ENCODE peak calls at places on chromosomes 16 and 17, in nine cellular contexts. One of them, this sample, is unnamed.

GRCh38 chr16:49640606-49641005 is 215.3 kb downstream of the ZNF423 start:
- DNase-seq in AG04450: no peak
- DNase-seq in GM10248: no peak
- DNase-seq in substantia nigra: no peak
- DNase-seq in T-helper 9 cell: no peak
- DNase-seq in astrocyte of the cerebellum: no peak
- DNase-seq in putamen: no peak
- DNase-seq in CD4-positive, CD25-positive, alpha-beta regulatory T cell: no peak
- DNase-seq in iris pigment epithelial cell: peak; percentile 28
- DNase-seq in this sample: no peak

GRCh38 chr17:55760643-55761355 is 9.9 kb downstream of the PCTP start:
- DNase-seq in AG04450: no peak
- DNase-seq in GM10248: no peak
- DNase-seq in substantia nigra: no peak
- DNase-seq in T-helper 9 cell: no peak
- DNase-seq in astrocyte of the cerebellum: no peak
- DNase-seq in putamen: no peak
- DNase-seq in CD4-positive, CD25-positive, alpha-beta regulatory T cell: no peak
- DNase-seq in iris pigment epithelial cell: no peak
- DNase-seq in this sample: no peak

GRCh38 chr16:2081201-2081600 is 33.4 kb downstream of the TSC2 start:
- DNase-seq in AG04450: no peak
- DNase-seq in GM10248: no peak
- DNase-seq in substantia nigra: no peak
- DNase-seq in T-helper 9 cell: no peak
- DNase-seq in astrocyte of the cerebellum: no peak
- DNase-seq in putamen: no peak
- DNase-seq in CD4-positive, CD25-positive, alpha-beta regulatory T cell: no peak
- DNase-seq in iris pigment epithelial cell: no peak
- DNase-seq in this sample: no peak

GRCh38 chr17:41769985-41770384 is 16.5 kb downstream of the JUP start:
- DNase-seq in AG04450: no peak
- DNase-seq in GM10248: no peak
- DNase-seq in substantia nigra: no peak
- DNase-seq in T-helper 9 cell: no peak
- DNase-seq in astrocyte of the cerebellum: no peak
- DNase-seq in putamen: no peak
- DNase-seq in CD4-positive, CD25-positive, alpha-beta regulatory T cell: no peak
- DNase-seq in iris pigment epithelial cell: no peak
- DNase-seq in this sample: no peak

GRCh38 chr17:4903051-4903818 is at the start of gene CHRNE:
- DNase-seq in AG04450: peak; percentile 56
- DNase-seq in GM10248: peak; percentile 61
- DNase-seq in substantia nigra: peak; percentile 64
- DNase-seq in T-helper 9 cell: peak; percentile 68
- DNase-seq in astrocyte of the cerebellum: peak; percentile 71
- DNase-seq in putamen: peak; percentile 63
- DNase-seq in CD4-positive, CD25-positive, alpha-beta regulatory T cell: peak; percentile 88
- DNase-seq in iris pigment epithelial cell: peak; percentile 78
- DNase-seq in this sample: peak; percentile 67

GRCh38 chr16:79628501-79628975 is 28.0 kb upstream of the MAF start:
- DNase-seq in AG04450: peak; percentile 24
- DNase-seq in GM10248: peak; percentile 15
- DNase-seq in substantia nigra: no peak
- DNase-seq in T-helper 9 cell: no peak
- DNase-seq in astrocyte of the cerebellum: peak; percentile 93
- DNase-seq in putamen: no peak
- DNase-seq in CD4-positive, CD25-positive, alpha-beta regulatory T cell: peak; percentile 86
- DNase-seq in iris pigment epithelial cell: peak; percentile 67
- DNase-seq in this sample: peak; percentile 92

GRCh38 chr16:68235882-68236803 is at the start of gene ESRP2:
- DNase-seq in AG04450: no peak
- DNase-seq in GM10248: peak; percentile 67
- DNase-seq in substantia nigra: no peak
- DNase-seq in T-helper 9 cell: peak; percentile 42
- DNase-seq in astrocyte of the cerebellum: no peak
- DNase-seq in putamen: no peak
- DNase-seq in CD4-positive, CD25-positive, alpha-beta regulatory T cell: peak; percentile 46
- DNase-seq in iris pigment epithelial cell: no peak
- DNase-seq in this sample: no peak

GRCh38 chr16:69187891-69188451 is 1.0 kb downstream of the SNTB2 start:
- DNase-seq in AG04450: no peak
- DNase-seq in GM10248: no peak
- DNase-seq in substantia nigra: no peak
- DNase-seq in T-helper 9 cell: peak; percentile 25
- DNase-seq in astrocyte of the cerebellum: no peak
- DNase-seq in putamen: peak; percentile 46
- DNase-seq in CD4-positive, CD25-positive, alpha-beta regulatory T cell: peak; percentile 78
- DNase-seq in iris pigment epithelial cell: peak; percentile 39
- DNase-seq in this sample: peak; percentile 60

GRCh38 chr17:77282524-77283515 is 142.1 kb downstream of the SEC14L1 start:
- DNase-seq in AG04450: no peak
- DNase-seq in GM10248: peak; percentile 51
- DNase-seq in substantia nigra: no peak
- DNase-seq in T-helper 9 cell: no peak
- DNase-seq in astrocyte of the cerebellum: no peak
- DNase-seq in putamen: no peak
- DNase-seq in CD4-positive, CD25-positive, alpha-beta regulatory T cell: no peak
- DNase-seq in iris pigment epithelial cell: peak; percentile 36
- DNase-seq in this sample: no peak

GRCh38 chr17:80874866-80875445 is 116.7 kb upstream of the CHMP6 start:
- DNase-seq in AG04450: no peak
- DNase-seq in GM10248: no peak
- DNase-seq in substantia nigra: no peak
- DNase-seq in T-helper 9 cell: no peak
- DNase-seq in astrocyte of the cerebellum: no peak
- DNase-seq in putamen: no peak
- DNase-seq in CD4-positive, CD25-positive, alpha-beta regulatory T cell: no peak
- DNase-seq in iris pigment epithelial cell: no peak
- DNase-seq in this sample: no peak

GRCh38 chr17:49193513-49194296 is 16.7 kb downstream of the GNGT2 start:
- DNase-seq in AG04450: no peak
- DNase-seq in GM10248: peak; percentile 59
- DNase-seq in substantia nigra: peak; percentile 50
- DNase-seq in T-helper 9 cell: no peak
- DNase-seq in astrocyte of the cerebellum: peak; percentile 24
- DNase-seq in putamen: peak; percentile 88
- DNase-seq in CD4-positive, CD25-positive, alpha-beta regulatory T cell: peak; percentile 39
- DNase-seq in iris pigment epithelial cell: peak; percentile 78
- DNase-seq in this sample: peak; percentile 7

GRCh38 chr17:16363749-16364536 is 10.7 kb upstream of the CENPV start:
- DNase-seq in AG04450: no peak
- DNase-seq in GM10248: peak; percentile 77
- DNase-seq in substantia nigra: peak; percentile 68
- DNase-seq in T-helper 9 cell: peak; percentile 63
- DNase-seq in astrocyte of the cerebellum: peak; percentile 60
- DNase-seq in putamen: peak; percentile 71
- DNase-seq in CD4-positive, CD25-positive, alpha-beta regulatory T cell: peak; percentile 82
- DNase-seq in iris pigment epithelial cell: peak; percentile 70
- DNase-seq in this sample: peak; percentile 69

GRCh38 chr17:50608700-50609375 is 25.8 kb upstream of the ABCC3 start:
- DNase-seq in AG04450: no peak
- DNase-seq in GM10248: no peak
- DNase-seq in substantia nigra: no peak
- DNase-seq in T-helper 9 cell: no peak
- DNase-seq in astrocyte of the cerebellum: no peak
- DNase-seq in putamen: peak; percentile 52
- DNase-seq in CD4-positive, CD25-positive, alpha-beta regulatory T cell: no peak
- DNase-seq in iris pigment epithelial cell: no peak
- DNase-seq in this sample: no peak

GRCh38 chr16:83366228-83366627 is 441.6 kb upstream of the HSBP1 start:
- DNase-seq in AG04450: no peak
- DNase-seq in GM10248: no peak
- DNase-seq in substantia nigra: no peak
- DNase-seq in T-helper 9 cell: no peak
- DNase-seq in astrocyte of the cerebellum: no peak
- DNase-seq in putamen: peak; percentile 77
- DNase-seq in CD4-positive, CD25-positive, alpha-beta regulatory T cell: no peak
- DNase-seq in iris pigment epithelial cell: no peak
- DNase-seq in this sample: no peak

GRCh38 chr17:20159406-20160075 is 150.4 kb downstream of the SPECC1 start:
- DNase-seq in AG04450: no peak
- DNase-seq in GM10248: no peak
- DNase-seq in substantia nigra: no peak
- DNase-seq in T-helper 9 cell: no peak
- DNase-seq in astrocyte of the cerebellum: no peak
- DNase-seq in putamen: no peak
- DNase-seq in CD4-positive, CD25-positive, alpha-beta regulatory T cell: no peak
- DNase-seq in iris pigment epithelial cell: peak; percentile 3
- DNase-seq in this sample: no peak

GRCh38 chr17:45753645-45754225 is 30.4 kb upstream of the CRHR1 start:
- DNase-seq in AG04450: no peak
- DNase-seq in GM10248: no peak
- DNase-seq in substantia nigra: no peak
- DNase-seq in T-helper 9 cell: no peak
- DNase-seq in astrocyte of the cerebellum: no peak
- DNase-seq in putamen: no peak
- DNase-seq in CD4-positive, CD25-positive, alpha-beta regulatory T cell: no peak
- DNase-seq in iris pigment epithelial cell: no peak
- DNase-seq in this sample: no peak

GRCh38 chr16:81711609-81712329 is 67.3 kb upstream of the PLCG2 start:
- DNase-seq in AG04450: peak; percentile 66
- DNase-seq in GM10248: no peak
- DNase-seq in substantia nigra: no peak
- DNase-seq in T-helper 9 cell: no peak
- DNase-seq in astrocyte of the cerebellum: peak; percentile 93
- DNase-seq in putamen: no peak
- DNase-seq in CD4-positive, CD25-positive, alpha-beta regulatory T cell: no peak
- DNase-seq in iris pigment epithelial cell: peak; percentile 94
- DNase-seq in this sample: no peak

GRCh38 chr16:79066621-79067020 is 533.9 kb downstream of the MAF start:
- DNase-seq in AG04450: no peak
- DNase-seq in GM10248: no peak
- DNase-seq in substantia nigra: no peak
- DNase-seq in T-helper 9 cell: no peak
- DNase-seq in astrocyte of the cerebellum: no peak
- DNase-seq in putamen: no peak
- DNase-seq in CD4-positive, CD25-positive, alpha-beta regulatory T cell: no peak
- DNase-seq in iris pigment epithelial cell: no peak
- DNase-seq in this sample: no peak

GRCh38 chr17:57004944-57005579 is 27.1 kb downstream of the SCPEP1 start:
- DNase-seq in AG04450: no peak
- DNase-seq in GM10248: peak; percentile 64
- DNase-seq in substantia nigra: no peak
- DNase-seq in T-helper 9 cell: no peak
- DNase-seq in astrocyte of the cerebellum: no peak
- DNase-seq in putamen: no peak
- DNase-seq in CD4-positive, CD25-positive, alpha-beta regulatory T cell: no peak
- DNase-seq in iris pigment epithelial cell: no peak
- DNase-seq in this sample: peak; percentile 70

GRCh38 chr17:74599531-74599939 is 7.5 kb upstream of the CD300LD start:
- DNase-seq in AG04450: no peak
- DNase-seq in GM10248: no peak
- DNase-seq in substantia nigra: no peak
- DNase-seq in T-helper 9 cell: no peak
- DNase-seq in astrocyte of the cerebellum: no peak
- DNase-seq in putamen: peak; percentile 12
- DNase-seq in CD4-positive, CD25-positive, alpha-beta regulatory T cell: no peak
- DNase-seq in iris pigment epithelial cell: no peak
- DNase-seq in this sample: no peak

GRCh38 chr17:19354123-19354522 is 8.4 kb downstream of the B9D1 start:
- DNase-seq in AG04450: peak; percentile 78
- DNase-seq in GM10248: no peak
- DNase-seq in substantia nigra: no peak
- DNase-seq in T-helper 9 cell: no peak
- DNase-seq in astrocyte of the cerebellum: peak; percentile 79
- DNase-seq in putamen: no peak
- DNase-seq in CD4-positive, CD25-positive, alpha-beta regulatory T cell: no peak
- DNase-seq in iris pigment epithelial cell: peak; percentile 91
- DNase-seq in this sample: no peak

GRCh38 chr17:77107506-77108433 is 33.0 kb upstream of the SEC14L1 start:
- DNase-seq in AG04450: no peak
- DNase-seq in GM10248: peak; percentile 64
- DNase-seq in substantia nigra: no peak
- DNase-seq in T-helper 9 cell: no peak
- DNase-seq in astrocyte of the cerebellum: no peak
- DNase-seq in putamen: no peak
- DNase-seq in CD4-positive, CD25-positive, alpha-beta regulatory T cell: peak; percentile 59
- DNase-seq in iris pigment epithelial cell: peak; percentile 51
- DNase-seq in this sample: peak; percentile 88

GRCh38 chr17:10107320-10108165 is 90.9 kb downstream of the GAS7 start:
- DNase-seq in AG04450: no peak
- DNase-seq in GM10248: no peak
- DNase-seq in substantia nigra: no peak
- DNase-seq in T-helper 9 cell: no peak
- DNase-seq in astrocyte of the cerebellum: no peak
- DNase-seq in putamen: no peak
- DNase-seq in CD4-positive, CD25-positive, alpha-beta regulatory T cell: no peak
- DNase-seq in iris pigment epithelial cell: no peak
- DNase-seq in this sample: no peak

GRCh38 chr17:60305141-60305540 is 86.8 kb downstream of the USP32 start:
- DNase-seq in AG04450: no peak
- DNase-seq in GM10248: peak; percentile 35
- DNase-seq in substantia nigra: peak; percentile 27
- DNase-seq in T-helper 9 cell: no peak
- DNase-seq in astrocyte of the cerebellum: no peak
- DNase-seq in putamen: peak; percentile 81
- DNase-seq in CD4-positive, CD25-positive, alpha-beta regulatory T cell: peak; percentile 77
- DNase-seq in iris pigment epithelial cell: peak; percentile 15
- DNase-seq in this sample: peak; percentile 14

GRCh38 chr16:50381679-50382440 is 13.1 kb upstream of the BRD7 start:
- DNase-seq in AG04450: no peak
- DNase-seq in GM10248: no peak
- DNase-seq in substantia nigra: no peak
- DNase-seq in T-helper 9 cell: no peak
- DNase-seq in astrocyte of the cerebellum: no peak
- DNase-seq in putamen: no peak
- DNase-seq in CD4-positive, CD25-positive, alpha-beta regulatory T cell: no peak
- DNase-seq in iris pigment epithelial cell: no peak
- DNase-seq in this sample: no peak

GRCh38 chr16:85736924-85737323 is 14.0 kb downstream of the C16orf74 start:
- DNase-seq in AG04450: no peak
- DNase-seq in GM10248: no peak
- DNase-seq in substantia nigra: no peak
- DNase-seq in T-helper 9 cell: no peak
- DNase-seq in astrocyte of the cerebellum: no peak
- DNase-seq in putamen: no peak
- DNase-seq in CD4-positive, CD25-positive, alpha-beta regulatory T cell: no peak
- DNase-seq in iris pigment epithelial cell: no peak
- DNase-seq in this sample: no peak

GRCh38 chr17:76394166-76394565 is 9.8 kb downstream of the SPHK1 start:
- DNase-seq in AG04450: no peak
- DNase-seq in GM10248: no peak
- DNase-seq in substantia nigra: no peak
- DNase-seq in T-helper 9 cell: no peak
- DNase-seq in astrocyte of the cerebellum: no peak
- DNase-seq in putamen: no peak
- DNase-seq in CD4-positive, CD25-positive, alpha-beta regulatory T cell: no peak
- DNase-seq in iris pigment epithelial cell: peak; percentile 29
- DNase-seq in this sample: no peak

GRCh38 chr17:48998557-48999440 is 1.6 kb downstream of the IGF2BP1 start:
- DNase-seq in AG04450: no peak
- DNase-seq in GM10248: no peak
- DNase-seq in substantia nigra: no peak
- DNase-seq in T-helper 9 cell: no peak
- DNase-seq in astrocyte of the cerebellum: no peak
- DNase-seq in putamen: no peak
- DNase-seq in CD4-positive, CD25-positive, alpha-beta regulatory T cell: no peak
- DNase-seq in iris pigment epithelial cell: peak; percentile 66
- DNase-seq in this sample: no peak

GRCh38 chr17:78995022-78995760 is 14.4 kb downstream of the CANT1 start:
- DNase-seq in AG04450: no peak
- DNase-seq in GM10248: no peak
- DNase-seq in substantia nigra: no peak
- DNase-seq in T-helper 9 cell: no peak
- DNase-seq in astrocyte of the cerebellum: no peak
- DNase-seq in putamen: no peak
- DNase-seq in CD4-positive, CD25-positive, alpha-beta regulatory T cell: no peak
- DNase-seq in iris pigment epithelial cell: no peak
- DNase-seq in this sample: no peak

GRCh38 chr16:67967956-67968439 is 439 bp downstream of the SLC12A4 start:
- DNase-seq in AG04450: no peak
- DNase-seq in GM10248: peak; percentile 57
- DNase-seq in substantia nigra: no peak
- DNase-seq in T-helper 9 cell: peak; percentile 28
- DNase-seq in astrocyte of the cerebellum: no peak
- DNase-seq in putamen: no peak
- DNase-seq in CD4-positive, CD25-positive, alpha-beta regulatory T cell: peak; percentile 21
- DNase-seq in iris pigment epithelial cell: peak; percentile 36
- DNase-seq in this sample: peak; percentile 41

GRCh38 chr17:79075433-79075805 is 795 bp downstream of the ENGASE start:
- DNase-seq in AG04450: no peak
- DNase-seq in GM10248: no peak
- DNase-seq in substantia nigra: no peak
- DNase-seq in T-helper 9 cell: no peak
- DNase-seq in astrocyte of the cerebellum: no peak
- DNase-seq in putamen: no peak
- DNase-seq in CD4-positive, CD25-positive, alpha-beta regulatory T cell: peak; percentile 48
- DNase-seq in iris pigment epithelial cell: no peak
- DNase-seq in this sample: no peak

This sample was measured in MM.1S.